ENCODE peak calls at places on chromosomes 12 and 14, in eight cellular contexts. H, Q, O, C, B, A, U and K are unnamed samples.
A peak's percentile ranks its signal among the peaks of the same experiment; 100 is the strongest.

GRCh38 chr12:119621878-119622277 is 28.3 kb downstream of the TMEM233 start:
- DNase-seq in H (peak; percentile 8), Q (no peak), O (no peak), C (no peak), B (no peak), A (no peak), U (no peak), K (no peak)

GRCh38 chr12:34401659-34402227 is 379.4 kb downstream of the ALG10 start:
- DNase-seq in H (no peak), Q (no peak), O (no peak), C (peak; percentile 36), B (no peak), A (no peak), U (no peak), K (peak; percentile 49)

GRCh38 chr12:93621986-93622385 is 49.5 kb downstream of the SOCS2 start:
- DNase-seq in H (no peak), Q (no peak), O (no peak), C (no peak), B (peak; percentile 63), A (no peak), U (no peak), K (no peak)

GRCh38 chr14:98684486-98684885 is 587.5 kb downstream of the BCL11B start:
- DNase-seq in H (no peak), Q (no peak), O (no peak), C (no peak), B (no peak), A (no peak), U (no peak), K (no peak)

GRCh38 chr14:24309538-24310386 is at the start of gene LTB4R2:
- DNase-seq in H (peak; percentile 92), Q (no peak), O (no peak), C (no peak), B (no peak), A (no peak), U (no peak), K (no peak)

GRCh38 chr12:91381309-91381804 is 198.7 kb upstream of the DCN start:
- DNase-seq in H (peak; percentile 86), Q (peak; percentile 93), O (peak; percentile 63), C (peak; percentile 46), B (peak; percentile 86), A (no peak), U (peak; percentile 46), K (no peak)

GRCh38 chr14:101404426-101405170 is 156.7 kb upstream of the DIO3 start:
- DNase-seq in H (no peak), Q (peak; percentile 3), O (no peak), C (no peak), B (no peak), A (no peak), U (no peak), K (no peak)

GRCh38 chr14:61557262-61557661 is 138.1 kb upstream of the HIF1A start:
- DNase-seq in H (no peak), Q (no peak), O (no peak), C (no peak), B (no peak), A (no peak), U (no peak), K (no peak)

DNA sequence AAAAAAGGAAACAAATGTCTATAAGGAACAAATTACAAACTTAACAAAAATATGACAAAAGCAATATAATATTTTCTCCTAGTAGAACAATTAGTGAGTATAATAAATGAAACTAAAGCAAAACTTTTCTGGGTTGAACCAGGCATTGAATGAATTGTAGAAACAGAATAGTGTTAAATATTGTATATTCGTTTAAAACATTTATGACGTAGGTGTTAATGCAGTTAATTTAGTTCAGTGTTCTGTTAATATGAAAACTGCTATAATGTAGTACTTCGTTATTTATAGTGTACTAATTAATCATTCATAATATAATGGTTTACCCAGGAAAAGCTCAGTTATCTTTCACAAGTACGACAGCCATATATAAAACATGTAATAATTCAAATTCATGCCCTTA is 23.7 kb downstream of the NKX2-1 start:
- DNase-seq in H (no peak), Q (no peak), O (no peak), C (no peak), B (no peak), A (no peak), U (no peak), K (no peak)
- H3K4me3 ChIP-seq in H (no peak overlapping the region), Q (no peak overlapping the region), O (no peak overlapping the region), C (no peak overlapping the region), B (no peak overlapping the region), A (no peak overlapping the region), U (no peak overlapping the region), K (no peak overlapping the region)

GRCh38 chr12:5522358-5523335 is 90.7 kb downstream of the NTF3 start:
- DNase-seq in H (no peak), Q (no peak), O (no peak), C (no peak), B (no peak), A (no peak), U (no peak), K (peak; percentile 60)

GRCh38 chr12:5518584-5519365 is 86.9 kb downstream of the NTF3 start:
- DNase-seq in H (no peak), Q (no peak), O (no peak), C (no peak), B (no peak), A (no peak), U (no peak), K (peak; percentile 75)

GRCh38 chr12:5521456-5522325 is 89.8 kb downstream of the NTF3 start:
- DNase-seq in H (no peak), Q (no peak), O (no peak), C (no peak), B (no peak), A (no peak), U (no peak), K (peak; percentile 62)

GRCh38 chr12:5520831-5521230 is 88.9 kb downstream of the NTF3 start:
- DNase-seq in H (no peak), Q (no peak), O (no peak), C (no peak), B (no peak), A (no peak), U (no peak), K (peak; percentile 67)

GRCh38 chr12:5520037-5520436 is 88.1 kb downstream of the NTF3 start:
- DNase-seq in H (no peak), Q (no peak), O (no peak), C (no peak), B (no peak), A (no peak), U (no peak), K (peak; percentile 78)
- H3K4me3 ChIP-seq in H (no peak overlapping the region), Q (no peak overlapping the region), O (no peak overlapping the region), C (no peak overlapping the region), B (no peak overlapping the region), A (no peak overlapping the region), U (no peak overlapping the region), K (no peak overlapping the region)

GRCh38 chr12:85807681-85808228 is 28.5 kb downstream of the RASSF9 start:
- DNase-seq in H (no peak), Q (no peak), O (no peak), C (no peak), B (no peak), A (no peak), U (no peak), K (no peak)

GRCh38 chr12:85803231-85803630 is 33.0 kb downstream of the RASSF9 start:
- DNase-seq in H (no peak), Q (no peak), O (no peak), C (no peak), B (peak; percentile 15), A (no peak), U (no peak), K (no peak)

GRCh38 chr12:85803923-85804322 is 32.3 kb downstream of the RASSF9 start:
- DNase-seq in H (no peak), Q (no peak), O (no peak), C (no peak), B (no peak), A (no peak), U (no peak), K (no peak)

GRCh38 chr12:85804663-85805062 is 31.5 kb downstream of the RASSF9 start:
- DNase-seq in H (peak; percentile 57), Q (no peak), O (no peak), C (no peak), B (no peak), A (no peak), U (no peak), K (no peak)

DNA sequence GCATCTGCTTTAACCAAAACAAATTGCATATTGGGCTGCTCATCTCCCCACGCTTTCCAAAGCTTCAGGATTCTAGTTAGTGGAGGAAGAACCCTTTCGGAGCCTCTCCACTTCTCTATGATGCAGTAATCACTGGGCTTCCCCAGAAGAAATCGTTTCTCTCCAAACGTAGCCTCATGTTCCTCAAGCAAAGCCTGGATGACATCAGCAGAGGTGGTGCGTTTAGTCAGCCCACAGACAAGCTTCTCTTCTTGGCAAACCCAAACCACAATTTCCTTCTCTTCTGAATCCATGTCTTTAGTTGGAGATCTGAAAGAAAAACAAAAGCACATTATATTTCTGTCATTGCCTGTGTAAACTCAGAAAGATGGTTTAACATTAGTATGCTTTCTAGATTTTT is 30.6 kb downstream of the RASSF9 start:
- DNase-seq in H (no peak), Q (no peak), O (peak; percentile 45), C (no peak), B (no peak), A (no peak), U (no peak), K (no peak)
- H3K4me3 ChIP-seq in H (no peak overlapping the region), Q (no peak overlapping the region), O (no peak overlapping the region), C (no peak overlapping the region), B (no peak overlapping the region), A (no peak overlapping the region), U (no peak overlapping the region), K (no peak overlapping the region)

GRCh38 chr14:28759658-28760313 is 6.8 kb upstream of the FOXG1 start:
- DNase-seq in H (no peak), Q (no peak), O (no peak), C (no peak), B (no peak), A (no peak), U (no peak), K (no peak)

GRCh38 chr14:28756896-28757570 is 9.6 kb upstream of the FOXG1 start:
- DNase-seq in H (peak; percentile 66), Q (peak; percentile 64), O (peak; percentile 47), C (no peak), B (peak; percentile 54), A (peak; percentile 42), U (no peak), K (no peak)

GRCh38 chr14:28759056-28759657 is 7.4 kb upstream of the FOXG1 start:
- DNase-seq in H (peak; percentile 30), Q (no peak), O (no peak), C (no peak), B (no peak), A (no peak), U (no peak), K (no peak)

GRCh38 chr14:28757790-28758189 is 8.8 kb upstream of the FOXG1 start:
- DNase-seq in H (no peak), Q (no peak), O (no peak), C (no peak), B (no peak), A (no peak), U (no peak), K (no peak)

DNA sequence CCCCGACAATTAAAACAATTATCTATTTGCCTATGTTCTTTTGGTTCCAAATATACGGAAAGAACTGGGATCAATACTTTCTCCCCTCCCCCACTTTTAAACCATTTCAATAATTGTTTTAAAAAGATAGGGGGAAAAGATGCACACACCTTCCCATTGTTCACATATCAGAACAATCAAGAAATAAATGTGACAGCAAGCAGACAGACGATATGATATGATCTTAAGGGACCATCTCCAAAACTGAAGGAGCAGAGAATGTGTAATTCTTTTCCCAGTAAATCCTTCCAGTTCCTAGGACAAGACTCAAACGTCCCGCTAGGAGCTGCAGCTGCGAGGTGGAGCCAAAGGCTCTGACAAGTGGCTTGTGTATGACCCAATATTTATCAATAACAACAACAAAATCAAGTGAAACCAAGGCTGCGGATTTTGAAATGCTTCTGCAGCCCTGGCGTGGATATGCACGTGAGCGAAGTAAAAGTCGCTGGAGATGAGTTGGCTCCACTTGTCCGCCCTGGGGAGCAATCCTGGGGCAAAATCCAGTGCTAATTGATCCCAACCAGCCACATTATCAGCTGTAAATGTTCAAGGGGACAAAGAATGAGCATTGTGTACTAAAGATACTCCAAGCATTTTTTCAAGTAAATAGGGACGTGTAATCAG is 8.2 kb upstream of the FOXG1 start:
- DNase-seq in H (no peak), Q (no peak), O (no peak), C (no peak), B (no peak), A (no peak), U (no peak), K (no peak)
- H3K4me3 ChIP-seq in H (no peak overlapping the region), Q (no peak overlapping the region), O (no peak overlapping the region), C (no peak overlapping the region), B (no peak overlapping the region), A (no peak overlapping the region), U (no peak overlapping the region), K (no peak overlapping the region)